ENCODE peak calls at places on chromosomes 2 and 18, in six cellular contexts. L is cardiac fibroblast, C is NB4, W is fibroblast of lung, Q is AG04449, A is PC-9. S is an unnamed sample.

GRCh38 chr2:119888673-119889072 is 124.2 kb upstream of the EPB41L5 start:
- DNase-seq in L (peak; percentile 84), C (no peak), W (peak; percentile 86), Q (peak; percentile 63), A (no peak), S (no peak)

GRCh38 chr18:32040936-32041335 is 22.3 kb downstream of the RNF125 start:
- DNase-seq in L (no peak), C (peak; percentile 90), W (no peak), Q (no peak), A (no peak), S (no peak)

GRCh38 chr2:144403940-144404339 is 116.0 kb downstream of the ZEB2 start:
- DNase-seq in L (no peak), C (no peak), W (no peak), Q (no peak), A (no peak), S (no peak)

GRCh38 chr2:48734576-48735303 is 20.8 kb downstream of the LHCGR start:
- DNase-seq in L (no peak), C (no peak), W (peak; percentile 36), Q (no peak), A (peak; percentile 26), S (no peak)

GRCh38 chr2:48736251-48736650 is 19.3 kb downstream of the LHCGR start:
- DNase-seq in L (no peak), C (no peak), W (no peak), Q (no peak), A (no peak), S (no peak)

GRCh38 chr2:134745023-134745422 is 26.2 kb upstream of the TMEM163 start:
- DNase-seq in L (no peak), C (no peak), W (peak; percentile 76), Q (no peak), A (no peak), S (no peak)

GRCh38 chr2:127680706-127681287 is 5.5 kb upstream of the LIMS2 start:
- DNase-seq in L (no peak), C (no peak), W (no peak), Q (no peak), A (no peak), S (no peak)

GRCh38 chr18:9697121-9697520 is 11.0 kb upstream of the RAB31 start:
- DNase-seq in L (no peak), C (no peak), W (no peak), Q (no peak), A (no peak), S (no peak)

GRCh38 chr18:79606621-79607331 is 72.8 kb upstream of the CTDP1 start:
- DNase-seq in L (no peak), C (no peak), W (no peak), Q (no peak), A (no peak), S (no peak)

GRCh38 chr18:55343396-55344073 is 244.5 kb downstream of the TCF4 start:
- DNase-seq in L (peak; percentile 64), C (peak; percentile 6), W (peak; percentile 48), Q (no peak), A (no peak), S (no peak)

GRCh38 chr18:9568186-9568585 is 46.2 kb downstream of the PPP4R1 start:
- DNase-seq in L (no peak), C (no peak), W (no peak), Q (no peak), A (no peak), S (no peak)

GRCh38 chr2:169877406-169877805 is 50.2 kb downstream of the UBR3 start:
- DNase-seq in L (peak; percentile 47), C (peak; percentile 22), W (peak; percentile 15), Q (no peak), A (no peak), S (no peak)

DNA sequence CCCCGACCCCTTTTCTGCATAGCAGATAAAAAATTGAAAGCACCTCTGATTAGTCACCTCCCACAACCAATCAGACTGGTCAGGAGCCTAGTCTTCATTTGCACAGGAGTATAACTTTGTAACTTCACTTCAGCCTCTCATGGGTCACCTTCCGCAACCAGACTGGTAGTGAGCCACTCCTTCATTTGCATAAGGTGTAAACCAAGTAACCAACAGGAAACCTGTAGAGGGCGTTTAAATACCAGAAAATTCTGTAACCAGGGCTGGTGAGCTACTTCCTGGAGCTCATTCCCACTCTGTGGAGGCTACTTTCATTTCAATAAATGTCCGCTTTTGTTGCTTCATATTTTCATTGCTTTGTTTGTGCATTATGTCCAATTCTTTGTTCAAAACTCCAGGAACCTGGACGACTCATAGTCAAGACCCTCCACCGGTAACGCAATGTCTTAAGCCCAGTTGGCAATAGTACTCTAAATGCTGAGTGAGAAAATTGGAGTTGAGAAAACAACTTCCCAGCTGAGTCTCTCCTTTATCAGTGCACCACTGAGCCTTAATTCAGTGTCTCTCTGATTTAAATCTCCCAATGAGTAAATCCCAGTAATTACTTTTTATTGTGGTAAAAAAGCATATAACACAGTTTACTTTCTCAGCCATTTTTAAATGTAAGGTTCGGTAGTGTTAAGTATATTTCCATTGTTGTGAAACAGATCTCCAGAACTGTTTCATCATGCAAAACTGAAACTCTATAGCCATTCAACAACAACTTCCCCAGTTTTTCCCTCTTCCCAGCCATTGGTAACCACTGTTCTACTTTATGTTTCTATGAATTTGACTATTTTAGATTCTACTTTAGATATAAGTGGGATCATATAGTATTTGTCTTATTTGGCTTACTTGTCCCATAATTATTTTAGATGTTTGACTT is 392.7 kb upstream of the SLC8A1 start:
- DNase-seq in L (peak; percentile 29), C (peak; percentile 22), W (no peak), Q (no peak), A (peak; percentile 28), S (no peak)
- TF ChIP-seq CTCF in L (peak; percentile 7), C (peak; percentile 6), W (peak; percentile 9), Q (no peak), A (peak; percentile 40), S (peak; percentile 17)

DNA sequence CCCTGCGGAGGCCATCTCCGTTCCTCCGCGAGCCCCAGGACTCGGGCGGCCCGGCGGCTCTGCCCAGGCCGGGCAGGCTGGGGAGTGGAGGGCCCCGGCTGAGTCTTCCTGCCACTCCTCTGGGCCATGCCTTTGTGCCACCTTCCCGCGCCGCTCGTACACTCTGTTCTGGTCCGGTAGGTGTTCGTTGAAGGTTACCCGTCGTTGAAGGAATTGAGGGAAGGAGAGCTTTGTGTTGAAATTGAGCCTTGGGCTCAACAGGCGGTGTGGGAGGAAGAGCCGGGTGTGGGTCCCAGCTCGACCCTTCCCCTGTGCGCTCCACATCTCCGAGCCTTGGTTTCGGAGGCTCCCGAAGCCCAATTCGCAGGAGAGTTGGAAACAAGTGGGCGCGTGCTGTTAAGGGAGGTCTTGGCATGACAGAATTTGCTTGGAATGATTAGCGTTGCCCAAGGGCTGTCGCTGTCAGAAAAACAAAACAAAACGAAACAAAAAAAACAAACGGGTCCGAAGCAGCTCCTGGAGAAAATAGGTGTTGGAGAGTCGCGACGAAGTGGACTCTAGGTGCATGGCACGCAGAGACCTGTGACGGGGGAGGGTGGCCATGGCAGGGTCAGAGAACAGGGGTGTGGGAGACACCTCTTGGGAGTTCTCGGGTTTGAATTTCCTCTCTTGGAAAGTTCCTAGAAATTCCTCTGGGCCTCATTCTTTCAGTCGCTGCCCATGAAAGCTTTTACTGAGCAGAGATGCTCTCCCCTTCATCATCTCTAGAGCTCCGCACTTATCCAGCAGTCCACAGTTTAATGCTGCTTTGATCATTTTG is 1.2 kb upstream of the MZT2A start:
- DNase-seq in L (peak; percentile 9), C (no peak), W (peak; percentile 5), Q (no peak), A (no peak), S (no peak)
- H3K4me3 ChIP-seq in L (peak overlapping the region; percentile 84), C (peak overlapping the region; percentile 89), W (peak overlapping the region; percentile 94), Q (peak overlapping the region; percentile 88), A (peak overlapping the region; percentile 80), S (peak overlapping the region; percentile 85)

GRCh38 chr2:78024991-78025390 is 502.8 kb upstream of the LRRTM4 start:
- DNase-seq in L (no peak), C (no peak), W (no peak), Q (no peak), A (no peak), S (no peak)

GRCh38 chr2:78020500-78020899 is 498.3 kb upstream of the LRRTM4 start:
- DNase-seq in L (no peak), C (no peak), W (no peak), Q (no peak), A (no peak), S (no peak)

GRCh38 chr2:78023356-78023755 is 501.2 kb upstream of the LRRTM4 start:
- DNase-seq in L (no peak), C (no peak), W (no peak), Q (no peak), A (no peak), S (no peak)
- TF ChIP-seq CTCF in L (no peak), C (no peak), W (no peak), Q (no peak), A (no peak), S (no peak)

GRCh38 chr2:217777906-217778305 is 224.9 kb downstream of the TNS1 start:
- DNase-seq in L (no peak), C (no peak), W (no peak), Q (no peak), A (no peak), S (no peak)

GRCh38 chr2:217775920-217776503 is 226.8 kb downstream of the TNS1 start:
- DNase-seq in L (no peak), C (no peak), W (no peak), Q (no peak), A (no peak), S (no peak)

GRCh38 chr2:217773539-217773938 is 229.3 kb downstream of the TNS1 start:
- DNase-seq in L (no peak), C (no peak), W (no peak), Q (no peak), A (no peak), S (no peak)

GRCh38 chr2:217776631-217777030 is 226.2 kb downstream of the TNS1 start:
- DNase-seq in L (no peak), C (no peak), W (no peak), Q (no peak), A (no peak), S (no peak)

DNA sequence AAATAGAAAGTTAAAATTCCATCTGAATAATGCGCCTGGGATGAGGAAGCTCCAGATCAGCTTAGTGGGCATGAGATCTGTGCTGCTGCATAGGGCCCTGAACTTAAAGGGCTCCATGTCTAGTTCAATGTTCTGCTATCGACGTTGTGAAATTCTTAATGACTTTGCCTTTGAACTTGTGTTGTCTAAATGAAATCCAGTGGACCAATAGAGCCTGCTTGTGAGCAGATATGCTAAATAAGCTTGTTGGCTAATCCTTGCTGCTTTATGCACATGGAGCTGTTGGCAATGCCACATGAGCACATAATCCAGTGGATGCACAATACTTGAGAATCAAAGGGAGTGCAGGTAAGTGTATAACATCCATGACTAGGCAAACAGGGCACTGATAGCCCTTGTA is 228.6 kb downstream of the TNS1 start:
- DNase-seq in L (no peak), C (no peak), W (no peak), Q (no peak), A (no peak), S (no peak)
- H3K4me3 ChIP-seq in L (no peak overlapping the region), C (no peak overlapping the region), W (no peak overlapping the region), Q (no peak overlapping the region), A (no peak overlapping the region), S (no peak overlapping the region)

GRCh38 chr2:47313728-47314127 is 89.2 kb upstream of the MSH2 start:
- DNase-seq in L (no peak), C (no peak), W (no peak), Q (no peak), A (no peak), S (no peak)
- TF ChIP-seq CTCF in L (no peak), C (peak; percentile 13), W (no peak), Q (no peak), A (no peak), S (no peak)